ENCODE peak calls at places on chromosomes 4 and X, in four cellular contexts. K is astrocyte of the spinal cord, G is GM13977, H is bronchial epithelial cell. R is an unnamed sample.

GRCh38 chr4:182678590-182678989 is 238.6 kb downstream of the DCTD start:
- DNase-seq in G (no peak), K (no peak), H (no peak), R (no peak)

GRCh38 chr4:158130204-158130603 is 42.6 kb downstream of the GASK1B start:
- DNase-seq in H (no peak), K (no peak), G (no peak), R (no peak)

GRCh38 chrX:20217279-20217678 is 49.4 kb downstream of the RPS6KA3 start:
- DNase-seq in G (no peak), H (peak), K (peak), R (no peak)

GRCh38 chr4:182246401-182247205 is 3.4 kb downstream of the TENM3 start:
- DNase-seq in G (no peak), H (peak), K (no peak), R (no peak)

GRCh38 chrX:147875866-147876596 is 35.7 kb upstream of the FMR1 start:
- DNase-seq in G (no peak), H (no peak), K (peak), R (peak)

GRCh38 chrX:70434352-70434866 is 10.2 kb upstream of the DLG3 start:
- DNase-seq in H (peak), K (peak), G (peak), R (no peak)

GRCh38 chr4:1856920-1857699 is 1.2 kb upstream of the LETM1 start:
- DNase-seq in H (no peak), G (no peak), K (no peak), R (no peak)

GRCh38 chr4:124322234-124322831 is 390.2 kb downstream of the ANKRD50 start:
- DNase-seq in H (peak), K (peak), G (no peak), R (no peak)

GRCh38 chrX:153905481-153906095 is 1.1 kb downstream of the AVPR2 start:
- DNase-seq in K (no peak), G (no peak), H (no peak), R (no peak)

GRCh38 chr4:4857001-4857808 is 2.3 kb upstream of the MSX1 start:
- DNase-seq in G (no peak), K (peak), H (no peak), R (no peak)

GRCh38 chr4:32985256-32985655 is 2265.1 kb downstream of the PCDH7 start:
- DNase-seq in H (peak), K (peak), G (no peak), R (no peak)

GRCh38 chr4:2436301-2436700 is 17.5 kb downstream of the CFAP99 start:
- DNase-seq in K (no peak), H (no peak), G (no peak), R (no peak)

GRCh38 chr4:7779194-7779768 is 160.4 kb downstream of the AFAP1 start:
- DNase-seq in K (no peak), G (no peak), H (no peak), R (no peak)

GRCh38 chr4:150570862-150571261 is 11.1 kb upstream of the MAB21L2 start:
- DNase-seq in K (no peak), G (no peak), H (peak), R (no peak)

GRCh38 chrX:47247206-47247998 is 14.6 kb downstream of the USP11 start:
- DNase-seq in G (no peak), H (peak), K (peak), R (no peak)

GRCh38 chr4:150318971-150319370 is 240.7 kb downstream of the DCLK2 start:
- DNase-seq in H (no peak), G (no peak), K (no peak), R (no peak)

GRCh38 chr4:11773798-11774197 is 345.1 kb upstream of the HS3ST1 start:
- DNase-seq in H (peak), G (no peak), K (no peak), R (no peak)

GRCh38 chr4:57425610-57426009 is 315.4 kb upstream of the IGFBP7 start:
- DNase-seq in H (peak), G (no peak), K (peak), R (no peak)

GRCh38 chrX:33156152-33156726 is 55.1 kb downstream of the DMD start:
- DNase-seq in K (no peak), G (no peak), H (no peak), R (no peak)

GRCh38 chrX:79452879-79453278 is 85.7 kb upstream of the ITM2A start:
- DNase-seq in K (no peak), G (no peak), H (no peak), R (no peak)

GRCh38 chr4:37540486-37540885 is 145.7 kb downstream of the RELL1 start:
- DNase-seq in K (peak), G (no peak), H (no peak), R (no peak)

GRCh38 chr4:13547563-13548041 is 3.3 kb upstream of the NKX3-2 start:
- DNase-seq in H (no peak), K (no peak), G (peak), R (no peak)

GRCh38 chrX:132407704-132408103 is 81.1 kb downstream of the MBNL3 start:
- DNase-seq in K (no peak), H (no peak), G (no peak), R (no peak)

GRCh38 chr4:10971800-10972398 is 287.3 kb upstream of the CLNK start:
- DNase-seq in K (no peak), H (peak), G (no peak), R (no peak)

GRCh38 chr4:182533948-182534347 is 290.7 kb downstream of the TENM3 start:
- DNase-seq in K (peak), G (no peak), H (peak), R (no peak)

GRCh38 chrX:117808413-117808812 is 308.2 kb downstream of the KLHL13 start:
- DNase-seq in G (no peak), K (no peak), H (no peak), R (no peak)

GRCh38 chr4:78899302-78899701 is 39.9 kb downstream of the PAQR3 start:
- DNase-seq in G (no peak), H (no peak), K (no peak), R (no peak)

GRCh38 chr4:165398570-165398969 is 19.8 kb downstream of the CPE start:
- DNase-seq in G (no peak), K (peak), H (peak), R (no peak)

GRCh38 chrX:11059923-11060322 is 51.2 kb upstream of the HCCS start:
- DNase-seq in H (peak), K (no peak), G (no peak), R (no peak)

GRCh38 chr4:53043096-53043495 is 181.0 kb downstream of the RASL11B start:
- DNase-seq in G (no peak), H (no peak), K (no peak), R (no peak)

GRCh38 chr4:8778301-8778700 is 93.3 kb downstream of the HMX1 start:
- DNase-seq in H (no peak), K (no peak), G (no peak), R (no peak)

GRCh38 chr4:80538276-80538926 is 202.9 kb downstream of the CFAP299 start:
- DNase-seq in K (peak), G (no peak), H (peak), R (no peak)

GRCh38 chr4:85051526-85051925 is 85.0 kb upstream of the WDFY3 start:
- DNase-seq in G (no peak), H (no peak), K (no peak), R (no peak)

GRCh38 chr4:186134254-186134653 is 29.8 kb downstream of the FAM149A start:
- DNase-seq in H (no peak), G (peak), K (no peak), R (peak)

GRCh38 chr4:47972721-47973120 is 43.8 kb downstream of the CNGA1 start:
- DNase-seq in G (no peak), H (peak), K (no peak), R (no peak)

GRCh38 chr4:39636786-39637185 is 1.9 kb downstream of the SMIM14 start:
- DNase-seq in K (peak), H (peak), G (no peak), R (no peak)

GRCh38 chr4:99468891-99469290 is 33.7 kb upstream of the ADH7 start:
- DNase-seq in H (no peak), K (no peak), G (no peak), R (no peak)

GRCh38 chr4:126710935-126711334 is 921.8 kb upstream of the INTU start:
- DNase-seq in H (peak), K (no peak), G (no peak), R (no peak)